ENCODE peak calls at places on chromosomes 7 and 10, in nine cellular contexts. H is stomach, F is H1, U is K562, W is GM12891, G is sigmoid colon, Z is suprapubic skin, P is HCT116, A is endothelial cell of umbilical vein. E is an unnamed sample.

GRCh38 chr7:45685619-45686240 is 111.6 kb downstream of the ADCY1 start:
- DNase-seq in H (no peak), F (peak), U (no peak), W (no peak), G (no peak), Z (peak), P (no peak), A (no peak), E (peak)

GRCh38 chr10:35202050-35202449 is 75.4 kb downstream of the CREM start:
- DNase-seq in H (no peak), F (no peak), U (no peak), W (no peak), G (no peak), Z (no peak), P (no peak), A (no peak), E (no peak)

GRCh38 chr10:131975003-131975402 is 6.7 kb downstream of the BNIP3 start:
- DNase-seq in H (no peak), F (no peak), U (no peak), W (no peak), G (no peak), Z (no peak), P (no peak), A (no peak), E (peak)

GRCh38 chr7:29564455-29565185 is 985 bp downstream of the PRR15 start:
- DNase-seq in H (peak), F (peak), U (no peak), W (peak), G (peak), Z (no peak), P (no peak), A (peak), E (peak)

GRCh38 chr10:101793526-101793925 is 10.3 kb upstream of the NPM3 start:
- DNase-seq in H (no peak), F (no peak), U (no peak), W (no peak), G (no peak), Z (no peak), P (no peak), A (no peak), E (no peak)

GRCh38 chr10:17795807-17796596 is 13.1 kb upstream of the MRC1 start:
- DNase-seq in H (no peak), F (no peak), U (no peak), W (no peak), G (no peak), Z (no peak), P (no peak), A (no peak), E (no peak)

GRCh38 chr10:20396168-20396567 is 500.9 kb downstream of the NEBL start:
- DNase-seq in H (no peak), F (no peak), U (no peak), W (no peak), G (no peak), Z (no peak), P (no peak), A (no peak), E (no peak)

GRCh38 chr10:83372646-83373045 is 766.7 kb upstream of the GHITM start:
- DNase-seq in H (no peak), F (no peak), U (no peak), W (no peak), G (no peak), Z (no peak), P (no peak), A (no peak), E (no peak)

GRCh38 chr7:154795437-154795836 is 207.5 kb downstream of the PAXIP1 start:
- DNase-seq in H (no peak), F (no peak), U (no peak), W (no peak), G (no peak), Z (no peak), P (no peak), A (no peak), E (no peak)

GRCh38 chr10:58189269-58189668 is 78.4 kb downstream of the IPMK start:
- DNase-seq in H (no peak), F (no peak), U (peak), W (no peak), G (no peak), Z (no peak), P (no peak), A (no peak), E (no peak)

GRCh38 chr10:17831896-17832295 is 22.7 kb downstream of the MRC1 start:
- DNase-seq in H (no peak), F (no peak), U (no peak), W (no peak), G (no peak), Z (no peak), P (no peak), A (no peak), E (no peak)

GRCh38 chr7:145152589-145152988 is 316.7 kb upstream of the TPK1 start:
- DNase-seq in H (no peak), F (no peak), U (no peak), W (no peak), G (no peak), Z (no peak), P (no peak), A (no peak), E (no peak)

GRCh38 chr10:101272229-101272868 is 43.1 kb upstream of the LBX1 start:
- DNase-seq in H (peak), F (peak), U (peak), W (peak), G (peak), Z (no peak), P (peak), A (peak), E (peak)

GRCh38 chr10:46026106-46026505 is 4.3 kb downstream of the NCOA4 start:
- DNase-seq in H (no peak), F (no peak), U (no peak), W (no peak), G (no peak), Z (no peak), P (no peak), A (no peak), E (no peak)

GRCh38 chr7:66732439-66732838 is 8.1 kb upstream of the RABGEF1 start:
- DNase-seq in H (no peak), F (no peak), U (no peak), W (peak), G (no peak), Z (no peak), P (no peak), A (no peak), E (no peak)

GRCh38 chr10:9158675-9159074 is 1104.2 kb downstream of the GATA3 start:
- DNase-seq in H (no peak), F (no peak), U (no peak), W (no peak), G (no peak), Z (no peak), P (no peak), A (no peak), E (no peak)

GRCh38 chr10:58554316-58554715 is 41.6 kb downstream of the BICC1 start:
- DNase-seq in H (no peak), F (no peak), U (no peak), W (no peak), G (no peak), Z (no peak), P (no peak), A (no peak), E (no peak)

GRCh38 chr10:11483189-11484148 is 128.0 kb downstream of the USP6NL start:
- DNase-seq in H (no peak), F (no peak), U (no peak), W (no peak), G (no peak), Z (no peak), P (no peak), A (no peak), E (no peak)

GRCh38 chr7:47792521-47793121 is 155.6 kb downstream of the PKD1L1 start:
- DNase-seq in H (no peak), F (no peak), U (peak), W (no peak), G (no peak), Z (no peak), P (peak), A (peak), E (no peak)

GRCh38 chr10:4512557-4513286 is 313.3 kb upstream of the AKR1E2 start:
- DNase-seq in H (peak), F (no peak), U (peak), W (no peak), G (peak), Z (no peak), P (peak), A (peak), E (no peak)

GRCh38 chr7:19690736-19691135 is 18.1 kb downstream of the POLR1F start:
- DNase-seq in H (no peak), F (no peak), U (no peak), W (no peak), G (no peak), Z (no peak), P (no peak), A (no peak), E (no peak)

GRCh38 chr10:117684673-117685211 is 142.2 kb downstream of the EMX2 start:
- DNase-seq in H (peak), F (peak), U (peak), W (peak), G (no peak), Z (no peak), P (no peak), A (no peak), E (no peak)

DNA sequence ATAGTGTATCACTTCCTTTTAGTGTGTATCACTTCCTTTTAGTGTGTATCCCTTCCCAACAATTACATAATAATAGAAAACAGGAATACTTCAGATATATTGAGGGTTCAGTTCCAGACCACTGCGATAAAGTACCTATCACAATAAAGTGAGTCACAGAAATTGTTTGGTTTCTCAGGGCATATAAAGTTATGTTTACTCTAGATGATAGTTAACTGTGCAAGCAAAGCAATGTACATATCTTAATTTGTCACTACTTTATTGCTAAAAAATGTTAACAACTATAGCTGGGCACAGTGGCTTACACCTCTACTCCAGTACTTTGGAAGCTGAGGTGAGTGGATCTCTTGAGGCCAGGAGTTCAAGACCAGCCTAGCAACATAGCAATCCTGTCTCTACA is 938.4 kb downstream of the CCSER2 start:
- DNase-seq in H (no peak), F (no peak), U (no peak), W (no peak), G (no peak), Z (no peak), P (no peak), A (no peak), E (no peak)
- TF ChIP-seq POLR2AphosphoS5 in H (no peak), F (no peak), U (no peak), W (no peak), G (no peak), Z (no peak), P (no peak), A (no peak), E (no peak)

DNA sequence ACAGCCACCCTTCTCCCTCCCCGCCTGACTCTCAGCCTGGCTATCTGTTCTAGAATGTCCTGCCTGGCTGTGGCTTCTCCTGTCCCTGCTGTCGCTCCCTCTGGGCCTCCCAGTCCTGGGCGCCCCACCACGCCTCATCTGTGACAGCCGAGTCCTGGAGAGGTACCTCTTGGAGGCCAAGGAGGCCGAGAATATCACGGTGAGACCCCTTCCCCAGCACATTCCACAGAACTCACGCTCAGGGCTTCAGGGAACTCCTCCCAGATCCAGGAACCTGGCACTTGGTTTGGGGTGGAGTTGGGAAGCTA is 1.2 kb downstream of the EPO start:
- DNase-seq in H (no peak), F (no peak), U (no peak), W (no peak), G (no peak), Z (no peak), P (no peak), A (no peak), E (no peak)
- TF ChIP-seq POLR2A in H (no peak), F (no peak), U (no peak), W (no peak), G (no peak), Z (no peak), P (no peak), A (no peak), E (no peak)

DNA sequence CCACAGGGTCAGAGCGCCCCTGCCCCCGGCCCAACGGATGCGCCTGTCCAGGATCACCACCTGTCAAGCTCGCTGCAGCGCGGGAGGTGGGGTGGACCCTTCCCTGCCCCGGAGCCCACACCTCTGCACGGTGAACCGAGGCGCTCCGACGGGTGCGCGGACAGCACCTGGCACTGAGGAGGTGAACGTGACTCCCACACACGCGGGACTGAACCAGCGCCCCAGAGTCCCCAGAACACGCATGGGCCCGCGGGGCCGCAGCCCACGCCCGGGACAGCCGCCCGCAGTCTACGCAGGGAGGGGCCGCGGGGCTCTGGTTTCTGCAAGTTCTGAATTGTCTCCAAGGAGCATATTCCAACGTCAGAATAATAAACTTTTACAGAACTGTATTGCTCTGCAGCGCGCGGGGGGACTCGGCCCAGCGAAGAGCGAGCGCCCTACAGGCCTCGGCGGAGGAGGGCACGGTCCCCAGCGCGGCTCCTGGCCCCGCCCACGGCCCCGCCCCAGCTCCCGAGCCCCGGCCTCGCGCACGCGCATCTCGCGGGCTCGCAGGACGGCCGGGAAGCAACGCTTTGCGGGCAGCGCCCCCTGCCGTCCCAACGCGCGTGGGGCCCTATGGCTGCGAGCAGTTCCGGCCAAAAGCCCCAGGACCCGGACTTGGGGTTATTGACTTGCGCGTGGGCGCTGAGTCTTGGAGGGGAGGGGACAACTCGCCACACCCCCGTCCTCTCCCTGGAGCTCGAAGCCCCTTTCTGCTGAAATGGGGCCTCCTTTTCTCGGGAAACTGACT is 29.7 kb downstream of the OAT start:
- DNase-seq in H (peak), F (peak), U (peak), W (peak), G (peak), Z (peak), P (peak), A (peak), E (peak)
- TF ChIP-seq POLR2AphosphoS5 in H (peak), F (no peak), U (no peak), W (no peak), G (peak), Z (no peak), P (peak), A (no peak), E (peak)

DNA sequence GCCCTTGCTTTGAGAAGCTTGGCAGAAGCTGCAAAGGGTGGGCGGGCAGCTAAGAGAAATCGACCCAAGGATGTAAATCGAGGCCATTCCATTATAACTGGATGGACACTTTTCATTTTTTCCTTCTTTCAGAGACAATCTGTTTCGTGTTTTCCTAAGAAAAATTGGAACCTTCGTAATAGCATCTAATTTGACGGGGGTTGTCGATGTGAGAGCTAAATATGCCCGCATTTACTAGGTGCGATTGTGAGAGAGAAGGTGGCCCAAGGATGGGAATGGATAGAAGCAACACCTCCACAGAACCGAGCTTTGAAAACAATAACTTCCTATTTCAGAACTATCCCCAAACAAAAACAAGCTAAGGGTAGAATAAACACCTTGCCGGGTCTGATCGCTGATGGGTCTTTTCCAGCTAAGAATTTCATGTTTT is 848 bp upstream of the HOXA4 start:
- DNase-seq in H (no peak), F (no peak), U (no peak), W (no peak), G (no peak), Z (no peak), P (no peak), A (peak), E (no peak)
- TF ChIP-seq POLR2A in H (no peak), F (no peak), U (no peak), W (no peak), G (no peak), Z (no peak), P (no peak), A (no peak), E (no peak)

E was measured in spleen.